ENCODE peak calls at places on chromosome 15, in six cellular contexts. R is SK-N-MC; F is GM23338; V is HepG2; W is stimulated activated CD4-positive, alpha-beta T cell treated with anti-CD3 and anti-CD28 coated beads, Interleukin-2, amount 100 ng/mL, for 48 hours; S is posterior cingulate gyrus. I is an unnamed sample.

GRCh38 chr15:70954176-70954575 is 61.5 kb downstream of the LRRC49 start:
- DNase-seq in S (no peak), V (no peak), R (no peak), W (no peak), F (no peak), I (no peak)

GRCh38 chr15:63243101-63243500 is 34.3 kb upstream of the APH1B start:
- DNase-seq in S (no peak), V (no peak), R (no peak), W (no peak), F (no peak), I (no peak)

GRCh38 chr15:32786906-32787305 is 69.1 kb downstream of the GREM1 start:
- DNase-seq in F (no peak), V (no peak), R (no peak), W (no peak), S (no peak), I (no peak)

GRCh38 chr15:72790302-72790955 is 6.9 kb upstream of the ADPGK start:
- DNase-seq in W (no peak), S (no peak), R (no peak), V (no peak), F (no peak), I (no peak)

GRCh38 chr15:90883971-90884718 is at the start of gene FES:
- DNase-seq in W (no peak), R (no peak), S (no peak), V (no peak), F (peak; percentile 79), I (no peak)

GRCh38 chr15:74821091-74821789 is 5.2 kb upstream of the CPLX3 start:
- DNase-seq in S (no peak), V (no peak), R (no peak), F (peak; percentile 49), W (no peak), I (peak; percentile 43)

GRCh38 chr15:40238927-40239591 is at the start of gene PAK6:
- DNase-seq in S (peak; percentile 80), F (peak; percentile 87), R (no peak), W (peak; percentile 24), V (no peak), I (no peak)

GRCh38 chr15:93288718-93289117 is 199.7 kb upstream of the RGMA start:
- DNase-seq in W (no peak), F (no peak), V (no peak), R (no peak), S (no peak), I (no peak)

GRCh38 chr15:33735637-33736247 is 232.6 kb upstream of the CHRM5 start:
- DNase-seq in V (peak; percentile 13), R (no peak), S (no peak), W (no peak), F (peak; percentile 60), I (no peak)

I was measured in stimulated activated naive B cell treated with anti-CD40 and anti-IgM and Interleukin-4, amounts not matched to agents 10 μg/mL and 1 μg/mL and 100 μg/mL, for 72 hours.